ENCODE peak calls at places on chromosomes 11 and 22, in six cellular contexts. Q is NAMALWA; G is colonic mucosa; F is fibroblast of the aortic adventitia; O is stimulated activated CD4-positive, alpha-beta T cell treated with anti-CD3 and anti-CD28 coated beads, Interleukin-1b, Interleukin-23, amount 100 ng/mL, for 24 hours; Y is NCI-H187 treated with DMSO at 0.1 percent for 48 hours. D is an unnamed sample.

GRCh38 chr11:67409261-67409666 is 5.4 kb downstream of the TBC1D10C start:
- DNase-seq in Q (peak; percentile 92), G (no peak), F (no peak), O (no peak), Y (no peak), D (no peak)

GRCh38 chr11:48066881-48067800 is 86.8 kb downstream of the PTPRJ start:
- DNase-seq in Q (no peak), G (no peak), F (peak; percentile 45), O (no peak), Y (no peak), D (no peak)

GRCh38 chr22:45600791-45601730 is 70.6 kb upstream of the ATXN10 start:
- DNase-seq in Q (no peak), G (no peak), F (peak; percentile 72), O (no peak), Y (no peak), D (no peak)

GRCh38 chr11:117972589-117973445 is 13.4 kb upstream of the IL10RA start:
- DNase-seq in Q (no peak), G (peak; percentile 53), F (no peak), O (no peak), Y (no peak), D (no peak)

GRCh38 chr11:44755553-44756505 is 29.1 kb downstream of the TSPAN18 start:
- DNase-seq in Q (no peak), G (no peak), F (no peak), O (no peak), Y (no peak), D (no peak)

GRCh38 chr22:27896251-27896650 is 22.8 kb downstream of the PITPNB start:
- DNase-seq in Q (no peak), G (no peak), F (no peak), O (no peak), Y (no peak), D (no peak)

GRCh38 chr22:45638834-45639746 is 32.5 kb upstream of the ATXN10 start:
- DNase-seq in Q (no peak), G (peak; percentile 63), F (peak; percentile 69), O (no peak), Y (peak; percentile 53), D (no peak)

GRCh38 chr22:49180683-49181024 is 647.0 kb downstream of the BRD1 start:
- DNase-seq in Q (no peak), G (no peak), F (no peak), O (no peak), Y (no peak), D (no peak)

GRCh38 chr11:76166314-76166713 is 40.0 kb downstream of the WNT11 start:
- DNase-seq in Q (no peak), G (no peak), F (no peak), O (no peak), Y (no peak), D (no peak)

GRCh38 chr11:1399386-1400167 is 9.8 kb downstream of the BRSK2 start:
- DNase-seq in Q (no peak), G (no peak), F (no peak), O (no peak), Y (no peak), D (no peak)

GRCh38 chr11:124841765-124842700 is 23.2 kb upstream of the ROBO3 start:
- DNase-seq in Q (no peak), G (no peak), F (peak; percentile 29), O (no peak), Y (no peak), D (no peak)

GRCh38 chr11:84719935-84720577 is 907.1 kb downstream of the DLG2 start:
- DNase-seq in Q (peak; percentile 43), G (peak; percentile 17), F (no peak), O (no peak), Y (no peak), D (no peak)

GRCh38 chr11:129611661-129612566 is 203.7 kb upstream of the TMEM45B start:
- DNase-seq in Q (no peak), G (no peak), F (peak; percentile 11), O (no peak), Y (no peak), D (no peak)

GRCh38 chr11:77207618-77208313 is 79.7 kb downstream of the MYO7A start:
- DNase-seq in Q (no peak), G (no peak), F (peak; percentile 28), O (no peak), Y (no peak), D (no peak)

GRCh38 chr11:119490253-119491006 is 67.5 kb upstream of the THY1 start:
- DNase-seq in Q (no peak), G (no peak), F (no peak), O (no peak), Y (no peak), D (no peak)

GRCh38 chr22:46612904-46613605 is 7.1 kb upstream of the GRAMD4 start:
- DNase-seq in Q (no peak), G (peak; percentile 69), F (no peak), O (no peak), Y (no peak), D (no peak)

GRCh38 chr11:68312780-68313573 is 586 bp downstream of the LRP5 start:
- DNase-seq in Q (no peak), G (no peak), F (no peak), O (no peak), Y (no peak), D (no peak)

GRCh38 chr11:42422094-42422493 is 889.7 kb upstream of the API5 start:
- DNase-seq in Q (no peak), G (no peak), F (no peak), O (no peak), Y (no peak), D (no peak)

GRCh38 chr11:72433455-72434061 is 773 bp downstream of the CLPB start:
- DNase-seq in Q (no peak), G (no peak), F (no peak), O (no peak), Y (no peak), D (no peak)

GRCh38 chr11:75891947-75892739 is 77.1 kb downstream of the UVRAG start:
- DNase-seq in Q (no peak), G (no peak), F (no peak), O (no peak), Y (no peak), D (no peak)

GRCh38 chr11:68996376-68997123 is 15.8 kb upstream of the MRGPRD start:
- DNase-seq in Q (no peak), G (peak; percentile 7), F (no peak), O (no peak), Y (no peak), D (no peak)

GRCh38 chr11:199782-200181 is 6.9 kb downstream of the SCGB1C1 start:
- DNase-seq in Q (no peak), G (no peak), F (no peak), O (no peak), Y (no peak), D (no peak)

GRCh38 chr11:67356867-67357561 is 3.7 kb upstream of the POLD4 start:
- DNase-seq in Q (peak; percentile 81), G (peak; percentile 85), F (peak; percentile 81), O (no peak), Y (peak; percentile 37), D (peak; percentile 32)

GRCh38 chr22:27654536-27655445 is 146.8 kb downstream of the MN1 start:
- DNase-seq in Q (peak; percentile 8), G (no peak), F (peak; percentile 16), O (no peak), Y (no peak), D (no peak)

GRCh38 chr11:65410936-65411680 is 11.5 kb upstream of the NEAT1 start:
- DNase-seq in Q (no peak), G (no peak), F (no peak), O (no peak), Y (no peak), D (no peak)

GRCh38 chr11:129075757-129076156 is 116.4 kb downstream of the ARHGAP32 start:
- DNase-seq in Q (no peak), G (no peak), F (no peak), O (no peak), Y (no peak), D (no peak)

GRCh38 chr22:37229012-37229804 is 14.9 kb downstream of the RAC2 start:
- DNase-seq in Q (no peak), G (no peak), F (peak; percentile 91), O (no peak), Y (no peak), D (no peak)

GRCh38 chr22:46502346-46502745 is 35.1 kb downstream of the CELSR1 start:
- DNase-seq in Q (no peak), G (no peak), F (no peak), O (no peak), Y (no peak), D (no peak)

GRCh38 chr22:45125198-45125597 is 38.5 kb upstream of the NUP50 start:
- DNase-seq in Q (no peak), G (no peak), F (peak; percentile 73), O (no peak), Y (no peak), D (no peak)

GRCh38 chr11:125397421-125397820 is 98.6 kb downstream of the FEZ1 start:
- DNase-seq in Q (no peak), G (no peak), F (no peak), O (no peak), Y (no peak), D (no peak)

GRCh38 chr11:6251120-6251733 is 8.4 kb upstream of the CCKBR start:
- DNase-seq in Q (peak; percentile 63), G (peak; percentile 74), F (peak; percentile 70), O (no peak), Y (no peak), D (no peak)

GRCh38 chr22:24731786-24732185 is 42.7 kb downstream of the PIWIL3 start:
- DNase-seq in Q (no peak), G (no peak), F (no peak), O (no peak), Y (no peak), D (no peak)

GRCh38 chr22:46054091-46054877 is 77.3 kb upstream of the WNT7B start:
- DNase-seq in Q (peak; percentile 26), G (peak; percentile 68), F (peak; percentile 85), O (no peak), Y (no peak), D (no peak)

GRCh38 chr11:69213315-69213714 is 57.6 kb downstream of the SMIM38 start:
- DNase-seq in Q (peak; percentile 31), G (no peak), F (no peak), O (no peak), Y (no peak), D (no peak)

GRCh38 chr11:955154-956049 is 29.7 kb downstream of the AP2A2 start:
- DNase-seq in Q (no peak), G (peak; percentile 62), F (no peak), O (no peak), Y (no peak), D (no peak)

GRCh38 chr11:89182773-89183172 is 5.1 kb downstream of the TYR start:
- DNase-seq in Q (no peak), G (no peak), F (no peak), O (no peak), Y (no peak), D (no peak)

GRCh38 chr11:17154409-17155159 is 53.2 kb downstream of the PIK3C2A start:
- DNase-seq in Q (no peak), G (no peak), F (no peak), O (no peak), Y (no peak), D (no peak)

GRCh38 chr22:25024895-25025294 is 72.4 kb downstream of the KIAA1671 start:
- DNase-seq in Q (no peak), G (no peak), F (no peak), O (no peak), Y (no peak), D (no peak)

GRCh38 chr11:1078191-1078601 is 3.5 kb downstream of the MUC2 start:
- DNase-seq in Q (no peak), G (no peak), F (no peak), O (no peak), Y (no peak), D (no peak)

D was measured in NCI-H2107.